ENCODE peak calls at places on chromosomes 16 and 17, in ten cellular contexts. E is transverse colon, H is epithelial cell of esophagus, A is ascending aorta, J is GM12878, V is right lobe of liver, C is cardiac muscle cell, I is tibial artery, F is epithelial cell of proximal tubule, Z is left lung. O is an unnamed sample.

GRCh38 chr17:33504571-33504970 is 211.5 kb upstream of the ASIC2 start:
- DNase-seq in E (no peak), H (no peak), A (no peak), J (no peak), V (no peak), C (no peak), I (no peak), F (no peak), Z (no peak), O (no peak)

GRCh38 chr17:1008008-1008761 is 11.3 kb downstream of the TIMM22 start:
- DNase-seq in E (no peak), H (no peak), A (peak; percentile 91), J (no peak), V (no peak), C (no peak), I (peak; percentile 83), F (no peak), Z (no peak), O (no peak)

GRCh38 chr16:83689385-83689831 is 118.4 kb upstream of the HSBP1 start:
- DNase-seq in E (no peak), H (peak; percentile 95), A (peak; percentile 75), J (peak; percentile 17), V (no peak), C (peak; percentile 10), I (peak; percentile 46), F (peak; percentile 100), Z (no peak), O (no peak)

GRCh38 chr16:24873028-24873427 is 27.3 kb downstream of the SLC5A11 start:
- DNase-seq in E (no peak), H (no peak), A (no peak), J (no peak), V (no peak), C (no peak), I (no peak), F (no peak), Z (no peak), O (no peak)

GRCh38 chr17:8084250-8084649 is 3.3 kb downstream of the ALOX12B start:
- DNase-seq in E (no peak), H (peak; percentile 57), A (no peak), J (no peak), V (no peak), C (no peak), I (no peak), F (no peak), Z (no peak), O (no peak)

GRCh38 chr16:11669380-11670146 is 1.3 kb downstream of the SNN start:
- DNase-seq in E (peak; percentile 49), H (no peak), A (peak; percentile 83), J (peak; percentile 33), V (peak; percentile 65), C (no peak), I (peak; percentile 79), F (no peak), Z (peak; percentile 79), O (peak; percentile 69)

GRCh38 chr17:8056232-8056975 is 17.5 kb downstream of the ALOX15B start:
- DNase-seq in E (peak; percentile 57), H (peak; percentile 86), A (peak; percentile 78), J (peak; percentile 44), V (no peak), C (no peak), I (peak; percentile 55), F (no peak), Z (peak; percentile 84), O (peak; percentile 44)

GRCh38 chr16:20348365-20349185 is 3.9 kb downstream of the UMOD start:
- DNase-seq in E (no peak), H (no peak), A (no peak), J (no peak), V (peak; percentile 55), C (no peak), I (no peak), F (no peak), Z (no peak), O (peak; percentile 11)

GRCh38 chr16:14454391-14454790 is 175.7 kb downstream of the PARN start:
- DNase-seq in E (no peak), H (no peak), A (no peak), J (no peak), V (no peak), C (no peak), I (no peak), F (no peak), Z (no peak), O (no peak)

GRCh38 chr17:39231091-39231561 is 5.4 kb upstream of the STAC2 start:
- DNase-seq in E (no peak), H (no peak), A (no peak), J (no peak), V (no peak), C (no peak), I (peak; percentile 46), F (no peak), Z (no peak), O (no peak)

GRCh38 chr17:81418710-81419332 is 23.6 kb downstream of the BAHCC1 start:
- DNase-seq in E (no peak), H (peak; percentile 90), A (no peak), J (no peak), V (no peak), C (no peak), I (no peak), F (no peak), Z (no peak), O (no peak)
- H3K4me3 ChIP-seq in E (no peak overlapping the region), H (peak overlapping the region; percentile 21), A (no peak overlapping the region), J (no peak overlapping the region), V (no peak overlapping the region), C (no peak overlapping the region), I (peak overlapping the region; percentile 54), F (no peak overlapping the region), Z (no peak overlapping the region), O (no peak overlapping the region)

GRCh38 chr16:78094166-78094565 is 5.3 kb upstream of the WWOX start:
- DNase-seq in E (no peak), H (no peak), A (no peak), J (no peak), V (no peak), C (no peak), I (no peak), F (no peak), Z (no peak), O (no peak)
- TF ChIP-seq CTCF in E (no peak), H (no peak), A (no peak), J (no peak), V (no peak), C (no peak), I (no peak), F (peak; percentile 26), Z (no peak), O (no peak)

GRCh38 chr16:73096510-73096909 is 48.6 kb upstream of the ZFHX3 start:
- DNase-seq in E (no peak), H (no peak), A (no peak), J (no peak), V (no peak), C (no peak), I (no peak), F (no peak), Z (no peak), O (no peak)

GRCh38 chr16:73094371-73094770 is 46.4 kb upstream of the ZFHX3 start:
- DNase-seq in E (no peak), H (no peak), A (no peak), J (no peak), V (no peak), C (no peak), I (no peak), F (no peak), Z (no peak), O (no peak)

GRCh38 chr16:73093146-73094144 is 45.5 kb upstream of the ZFHX3 start:
- DNase-seq in E (no peak), H (no peak), A (peak; percentile 89), J (no peak), V (no peak), C (no peak), I (peak; percentile 42), F (no peak), Z (no peak), O (no peak)

GRCh38 chr16:73095142-73095791 is 47.3 kb upstream of the ZFHX3 start:
- DNase-seq in E (no peak), H (peak; percentile 17), A (no peak), J (no peak), V (no peak), C (no peak), I (no peak), F (no peak), Z (no peak), O (no peak)

GRCh38 chr16:73095885-73096341 is 48.0 kb upstream of the ZFHX3 start:
- DNase-seq in E (no peak), H (no peak), A (no peak), J (no peak), V (no peak), C (peak; percentile 60), I (no peak), F (no peak), Z (no peak), O (no peak)
- H3K4me3 ChIP-seq in E (no peak overlapping the region), H (no peak overlapping the region), A (no peak overlapping the region), J (no peak overlapping the region), V (no peak overlapping the region), C (no peak overlapping the region), I (peak overlapping the region; percentile 15), F (no peak overlapping the region), Z (no peak overlapping the region), O (no peak overlapping the region)

GRCh38 chr16:88610080-88610479 is 28.3 kb upstream of the IL17C start:
- DNase-seq in E (no peak), H (no peak), A (no peak), J (no peak), V (no peak), C (no peak), I (no peak), F (no peak), Z (no peak), O (no peak)
- TF ChIP-seq CTCF in E (no peak), H (peak; percentile 21), A (no peak), J (peak; percentile 16), V (no peak), C (no peak), I (no peak), F (peak; percentile 26), Z (no peak), O (no peak)

GRCh38 chr16:85462405-85463227 is 150.5 kb upstream of the GSE1 start:
- DNase-seq in E (no peak), H (no peak), A (no peak), J (no peak), V (no peak), C (peak; percentile 92), I (no peak), F (no peak), Z (peak; percentile 72), O (no peak)
- H3K4me3 ChIP-seq in E (peak overlapping the region; percentile 23), H (no peak overlapping the region), A (peak overlapping the region; percentile 51), J (no peak overlapping the region), V (no peak overlapping the region), C (peak overlapping the region; percentile 29), I (peak overlapping the region; percentile 46), F (no peak overlapping the region), Z (peak overlapping the region; percentile 14), O (no peak overlapping the region)

DNA sequence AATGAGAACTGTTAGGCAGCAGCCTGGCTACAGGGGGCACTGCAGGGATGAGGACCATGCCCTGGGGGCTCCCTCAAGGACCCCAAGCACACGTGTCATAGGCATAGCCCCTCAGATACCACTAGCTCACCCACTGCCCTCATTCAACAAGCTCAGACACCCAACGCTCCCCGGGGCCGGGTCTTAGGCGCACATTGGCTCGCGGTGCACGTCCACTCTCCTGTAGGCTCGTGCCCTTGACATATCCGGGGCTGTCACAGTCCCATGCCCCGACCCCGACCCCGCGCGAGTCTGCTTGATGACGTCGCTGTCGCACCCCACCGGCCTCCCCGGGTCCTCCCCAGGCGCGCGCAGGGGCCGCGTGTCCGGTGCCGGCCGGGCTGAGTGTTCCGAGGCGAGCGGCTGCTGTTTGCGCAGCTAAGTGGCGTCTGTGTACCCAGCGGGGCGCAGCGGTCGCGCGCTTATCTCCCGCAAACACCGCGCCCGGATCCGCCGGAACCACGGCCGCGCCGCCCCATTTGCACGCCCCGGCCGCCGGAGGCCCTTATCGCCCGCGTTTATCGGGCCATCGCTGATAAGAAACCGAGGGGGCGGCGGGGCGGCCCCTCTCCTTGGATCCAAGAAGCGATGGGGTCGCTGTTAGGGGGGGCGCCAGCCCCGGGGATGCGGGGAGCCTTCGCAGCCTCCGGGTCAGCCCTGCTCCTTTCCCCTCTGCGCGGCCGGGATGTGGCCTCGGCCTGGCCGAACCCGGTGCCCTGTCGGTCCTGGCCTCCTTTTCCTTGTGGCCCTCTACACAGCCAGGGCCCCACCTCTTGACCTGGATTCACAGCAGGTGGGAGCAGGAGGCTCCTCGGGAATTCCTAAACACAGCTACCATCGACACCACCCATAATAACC is 20.7 kb upstream of the NAGS start:
- DNase-seq in E (peak; percentile 34), H (peak; percentile 21), A (no peak), J (no peak), V (peak; percentile 42), C (peak; percentile 54), I (no peak), F (no peak), Z (no peak), O (no peak)
- TF ChIP-seq CTCF in E (no peak), H (peak; percentile 13), A (no peak), J (no peak), V (peak; percentile 24), C (peak; percentile 43), I (no peak), F (peak; percentile 41), Z (no peak), O (peak; percentile 17)

O was measured in GM06990.